ENCODE peak calls at places on chromosome 14, in ten cellular contexts. I is RWPE1, Y is PC-9, A is hepatocyte, R is heart left ventricle, U is GM23338, F is suprapubic skin, O is epithelial cell of proximal tubule, H is MM.1S, D is WTC11. J is an unnamed sample.

GRCh38 chr14:85391892-85392291 is 138.1 kb upstream of the FLRT2 start:
- DNase-seq in O (no peak), F (no peak), U (no peak), A (no peak), D (no peak), I (no peak), H (no peak), Y (no peak), R (no peak), J (no peak)

GRCh38 chr14:71856199-71856919 is 75.9 kb upstream of the RGS6 start:
- DNase-seq in D (no peak), H (peak; percentile 69), U (no peak), Y (no peak), A (no peak), I (no peak), O (no peak), R (no peak), F (no peak), J (no peak)

GRCh38 chr14:63134801-63135200 is 69.4 kb upstream of the RHOJ start:
- DNase-seq in D (no peak), Y (no peak), I (peak; percentile 23), F (no peak), U (peak; percentile 48), H (no peak), A (peak; percentile 27), O (no peak), R (no peak), J (no peak)

GRCh38 chr14:69231486-69231885 is 28.5 kb upstream of the GALNT16 start:
- DNase-seq in D (no peak), F (no peak), I (no peak), H (no peak), R (no peak), A (no peak), U (no peak), O (no peak), Y (no peak), J (no peak)

GRCh38 chr14:30373053-30373849 is 185.7 kb upstream of the G2E3 start:
- DNase-seq in Y (no peak), I (no peak), D (no peak), A (no peak), U (no peak), O (no peak), H (no peak), R (no peak), F (no peak), J (no peak)

GRCh38 chr14:71070169-71070568 is 162.9 kb downstream of the PCNX1 start:
- DNase-seq in Y (no peak), H (no peak), O (peak; percentile 10), F (no peak), R (no peak), I (peak; percentile 11), D (no peak), A (no peak), U (no peak), J (no peak)

GRCh38 chr14:104776961-104777807 is 18.4 kb downstream of the AKT1 start:
- DNase-seq in H (no peak), U (peak; percentile 41), D (peak; percentile 43), A (no peak), I (no peak), O (no peak), R (no peak), F (no peak), Y (no peak), J (no peak)

GRCh38 chr14:52703225-52703624 is 3.8 kb upstream of the PSMC6 start:
- DNase-seq in D (no peak), Y (peak; percentile 29), R (no peak), F (no peak), I (peak; percentile 80), H (no peak), U (no peak), O (peak; percentile 86), A (peak; percentile 60), J (no peak)

GRCh38 chr14:101876539-101876938 is 87.8 kb upstream of the DYNC1H1 start:
- DNase-seq in I (no peak), R (peak; percentile 82), O (no peak), H (peak; percentile 93), Y (no peak), D (no peak), F (peak; percentile 86), A (peak; percentile 67), U (no peak), J (no peak)

GRCh38 chr14:91417134-91417982 is at the start of gene CCDC88C:
- DNase-seq in U (peak; percentile 71), R (peak; percentile 65), O (no peak), A (peak; percentile 86), H (peak; percentile 61), I (peak; percentile 70), Y (peak; percentile 55), F (peak; percentile 74), D (peak; percentile 64), J (no peak)

GRCh38 chr14:54310151-54310851 is 86.5 kb upstream of the CDKN3 start:
- DNase-seq in D (no peak), F (no peak), R (no peak), U (peak; percentile 15), O (no peak), I (no peak), A (no peak), Y (peak; percentile 44), H (no peak), J (no peak)

GRCh38 chr14:39988939-39989338 is 556.7 kb upstream of the FBXO33 start:
- DNase-seq in A (peak; percentile 71), R (no peak), Y (no peak), I (peak; percentile 1), F (no peak), U (peak; percentile 76), D (no peak), O (no peak), H (peak; percentile 10), J (no peak)

GRCh38 chr14:88492272-88493089 is 62.3 kb downstream of the PTPN21 start:
- DNase-seq in F (peak; percentile 74), R (peak; percentile 51), H (peak; percentile 41), D (peak; percentile 70), U (peak; percentile 93), Y (peak; percentile 19), O (no peak), A (peak; percentile 87), I (peak; percentile 74), J (no peak)

GRCh38 chr14:23056956-23057756 is at the start of gene CDH24:
- DNase-seq in H (peak; percentile 61), O (no peak), A (peak; percentile 89), R (peak; percentile 80), Y (peak; percentile 78), I (peak; percentile 82), F (no peak), D (peak; percentile 80), U (peak; percentile 86), J (no peak)

DNA sequence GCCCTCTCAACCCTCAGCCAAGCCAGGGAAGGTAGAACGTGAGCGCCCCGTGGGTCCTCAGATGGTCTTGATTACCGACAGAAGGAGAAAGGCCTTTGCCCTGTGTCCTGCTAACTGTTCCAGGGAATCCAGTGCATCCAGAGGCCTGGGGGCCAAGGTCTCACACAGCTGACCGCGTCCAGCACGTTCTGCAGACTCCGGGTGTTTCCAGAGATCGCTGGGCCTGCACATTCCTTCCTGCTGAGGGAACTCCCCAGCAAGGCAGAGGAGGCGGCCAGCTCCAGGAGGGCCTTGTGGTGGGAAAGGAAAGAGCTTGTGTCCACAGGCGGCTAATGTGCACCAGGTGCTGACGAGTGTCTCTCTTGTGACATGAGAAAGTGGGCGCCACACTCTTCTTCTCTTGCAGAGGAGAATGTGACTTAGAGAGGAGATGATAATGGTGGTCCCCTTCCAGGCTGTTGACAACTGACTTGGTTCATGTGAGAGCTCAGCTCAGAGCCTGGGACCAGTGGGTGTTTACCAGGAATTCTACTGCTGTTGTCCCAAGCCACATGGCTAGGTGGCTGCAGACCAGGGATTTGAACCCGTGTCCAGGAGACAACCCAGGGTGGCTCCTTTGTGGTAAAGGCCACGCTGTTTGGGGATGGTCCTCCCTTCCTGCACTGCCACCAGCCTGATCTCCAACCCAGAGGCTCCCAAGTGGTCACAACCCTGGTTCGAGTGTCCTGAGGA is 46.8 kb upstream of the DLK1 start:
- DNase-seq in D (no peak), Y (no peak), O (peak; percentile 69), I (no peak), R (peak; percentile 74), U (no peak), F (no peak), A (peak; percentile 90), H (no peak), J (no peak)
- TF ChIP-seq CTCF in D (no peak), Y (no peak), O (no peak), I (no peak), R (no peak), U (no peak), F (no peak), A (peak; percentile 27), H (no peak), J (peak; percentile 72)

DNA sequence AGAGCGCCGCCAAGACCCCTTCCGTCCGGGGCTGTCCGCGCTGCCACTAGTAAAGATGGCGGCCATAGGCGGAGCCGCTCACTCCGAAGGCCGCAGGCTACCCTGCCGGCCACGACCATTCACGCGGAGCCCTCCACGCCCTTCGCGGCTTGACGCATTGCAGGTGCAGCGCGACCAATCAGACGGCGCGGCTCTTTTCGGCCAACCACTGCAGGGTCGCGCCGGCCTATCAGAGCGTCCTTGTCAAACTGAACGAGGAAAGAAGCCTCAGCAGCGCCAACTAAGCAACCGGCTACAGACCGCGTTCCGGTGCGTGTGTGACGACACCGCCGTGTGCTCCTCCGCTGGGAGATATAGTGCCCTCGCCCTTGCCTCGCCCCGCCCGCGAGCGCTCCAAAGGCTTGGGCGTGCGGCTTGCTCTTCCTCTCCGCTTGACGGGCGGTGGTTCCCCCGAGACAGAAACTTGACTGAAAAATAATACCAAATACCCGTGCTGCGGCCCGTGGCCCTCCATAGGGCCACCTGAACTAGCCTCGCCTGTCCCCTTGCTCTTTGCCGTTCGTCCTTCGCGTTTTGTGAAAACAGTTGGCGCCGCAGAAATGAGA is 13.6 kb upstream of the CALM1 start:
- DNase-seq in U (peak; percentile 100), I (peak; percentile 99), Y (peak; percentile 87), R (peak; percentile 100), O (peak; percentile 94), A (peak; percentile 100), H (peak; percentile 96), F (peak; percentile 100), D (peak; percentile 99), J (peak; percentile 100)
- TF ChIP-seq CTCF in U (no peak), I (no peak), Y (no peak), R (no peak), O (no peak), A (no peak), H (no peak), F (no peak), D (no peak), J (peak; percentile 24)

DNA sequence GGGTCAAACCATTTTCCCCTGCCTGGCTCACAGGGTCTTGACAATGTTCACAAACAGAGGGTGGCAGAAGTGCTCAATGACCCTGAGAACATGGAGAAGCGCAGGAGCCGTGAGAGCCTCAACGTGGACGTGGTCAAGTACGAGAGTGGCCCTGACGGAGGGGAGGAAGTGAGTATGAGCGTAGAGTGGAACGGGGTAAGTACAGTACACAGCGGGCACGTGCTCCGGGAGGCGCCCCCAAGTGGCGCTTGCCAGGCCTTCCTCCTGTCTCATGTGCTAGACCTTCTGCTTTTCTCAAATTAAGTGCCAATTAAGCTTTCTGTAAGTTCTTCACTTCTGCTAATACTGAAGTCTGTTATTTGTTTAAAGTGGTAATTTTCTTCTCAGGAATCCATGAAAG is 35.9 kb downstream of the XRCC3 start:
- DNase-seq in U (peak; percentile 62), F (peak; percentile 65), I (no peak), H (no peak), R (no peak), Y (no peak), A (no peak), D (peak; percentile 61), O (no peak), J (peak; percentile 91)
- TF ChIP-seq CTCF in U (peak; percentile 65), F (no peak), I (peak; percentile 47), H (peak; percentile 12), R (no peak), Y (peak; percentile 72), A (peak; percentile 42), D (no peak), O (peak; percentile 47), J (peak; percentile 73)

GRCh38 chr14:22039938-22040780 is 366.5 kb upstream of the OR4E1 start:
- DNase-seq in O (no peak), F (no peak), H (peak; percentile 40), I (no peak), D (no peak), Y (no peak), A (peak; percentile 20), U (peak; percentile 27), R (no peak), J (no peak)
- TF ChIP-seq CTCF in O (peak; percentile 66), F (no peak), H (peak; percentile 60), I (peak; percentile 9), D (no peak), Y (peak; percentile 59), A (peak; percentile 56), U (peak; percentile 62), R (peak; percentile 31), J (peak; percentile 75)

J was measured in chondrocyte.